ENCODE peak calls at places on chromosome 12, in five cellular contexts. V is A549, A is GM12878, E is HepG2, U is K562. T is an unnamed sample.

GRCh38 chr12:62933871-62934798 is 815 bp downstream of the PPM1H start:
- DNase-seq in V (peak; percentile 45), U (peak; percentile 51), E (no peak), A (no peak), T (peak; percentile 68)

GRCh38 chr12:72574138-72574537 is 302.0 kb downstream of the TRHDE start:
- DNase-seq in U (no peak), V (no peak), E (no peak), A (no peak), T (no peak)

GRCh38 chr12:52837341-52837741 is 3.2 kb upstream of the KRT79 start:
- DNase-seq in E (no peak), V (peak; percentile 50), A (no peak), U (no peak), T (no peak)

GRCh38 chr12:5273709-5274108 is 158.2 kb upstream of the NTF3 start:
- DNase-seq in U (no peak), E (no peak), A (no peak), V (no peak), T (no peak)

GRCh38 chr12:93813972-93814821 is 137.0 kb downstream of the CRADD start:
- DNase-seq in V (no peak), A (no peak), E (peak; percentile 43), U (peak; percentile 13), T (no peak)

GRCh38 chr12:121337416-121337815 is 14.8 kb downstream of the ANAPC5 start:
- DNase-seq in A (no peak), V (no peak), U (no peak), E (no peak), T (no peak)

GRCh38 chr12:93805736-93806141 is 128.6 kb downstream of the CRADD start:
- DNase-seq in V (no peak), E (no peak), A (no peak), U (no peak), T (no peak)

GRCh38 chr12:32651956-32652210 is 27.2 kb upstream of the DNM1L start:
- DNase-seq in V (no peak), A (no peak), U (no peak), E (no peak), T (no peak)

GRCh38 chr12:25960176-25960575 is 1.7 kb downstream of the RASSF8 start:
- DNase-seq in U (no peak), V (peak; percentile 33), E (no peak), A (no peak), T (peak; percentile 39)
- TF ChIP-seq JUNB in U (no peak), V (no peak), E (no peak), A (no peak), T (no peak)

GRCh38 chr12:88516811-88517210 is 63.5 kb downstream of the KITLG start:
- DNase-seq in E (no peak), U (no peak), A (no peak), V (no peak), T (no peak)
- TF ChIP-seq JUNB in E (no peak), U (no peak), A (no peak), V (no peak), T (no peak)

GRCh38 chr12:50546441-50547318 is 41.9 kb downstream of the DIP2B start:
- DNase-seq in V (no peak), E (no peak), A (no peak), U (no peak), T (no peak)

GRCh38 chr12:50545783-50546182 is 41.0 kb downstream of the DIP2B start:
- DNase-seq in U (no peak), E (no peak), A (no peak), V (no peak), T (no peak)

GRCh38 chr12:50545213-50545612 is 40.4 kb downstream of the DIP2B start:
- DNase-seq in V (no peak), A (no peak), U (no peak), E (no peak), T (peak; percentile 53)

GRCh38 chr12:50541139-50541538 is 36.4 kb downstream of the DIP2B start:
- DNase-seq in E (no peak), V (no peak), U (no peak), A (no peak), T (no peak)

DNA sequence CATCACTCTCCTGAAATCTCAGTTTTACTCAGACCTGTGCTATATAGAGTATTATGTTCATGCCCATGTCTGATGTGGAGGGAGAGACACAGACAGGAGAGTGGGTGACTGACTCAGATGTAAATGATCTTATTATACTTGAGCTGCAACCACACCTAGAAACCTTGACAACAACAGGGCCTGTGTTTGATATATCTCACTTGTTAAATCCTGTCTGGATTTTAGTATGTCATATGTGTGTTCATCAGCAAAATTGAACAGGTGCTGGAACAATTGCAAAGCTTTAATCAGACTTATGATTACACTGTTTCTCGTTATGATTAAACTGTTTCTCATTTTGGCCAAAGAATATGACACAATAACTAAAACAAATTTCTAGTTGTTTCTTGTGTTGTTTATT is 37.7 kb downstream of the DIP2B start:
- DNase-seq in A (no peak), V (peak; percentile 77), U (no peak), E (no peak), T (no peak)
- TF ChIP-seq JUNB in A (peak; percentile 85), V (no peak), U (no peak), E (no peak), T (no peak)

GRCh38 chr12:91180577-91180976 is 2.0 kb downstream of the DCN start:
- DNase-seq in V (no peak), A (no peak), U (no peak), E (no peak), T (no peak)
- TF ChIP-seq JUNB in V (no peak), A (no peak), U (no peak), E (no peak), T (no peak)

GRCh38 chr12:40171501-40171900 is 53.3 kb upstream of the LRRK2 start:
- DNase-seq in A (no peak), E (no peak), V (no peak), U (no peak), T (no peak)

GRCh38 chr12:40168868-40169267 is 55.9 kb upstream of the LRRK2 start:
- DNase-seq in E (no peak), U (no peak), A (peak; percentile 55), V (no peak), T (no peak)

GRCh38 chr12:40172879-40173278 is 51.9 kb upstream of the LRRK2 start:
- DNase-seq in V (no peak), A (no peak), U (no peak), E (no peak), T (no peak)

GRCh38 chr12:40168001-40168400 is 56.8 kb upstream of the LRRK2 start:
- DNase-seq in E (no peak), U (no peak), A (no peak), V (no peak), T (no peak)

GRCh38 chr12:40170593-40170992 is 54.2 kb upstream of the LRRK2 start:
- DNase-seq in E (no peak), A (no peak), V (no peak), U (no peak), T (no peak)
- TF ChIP-seq JUNB in E (no peak), A (no peak), V (no peak), U (no peak), T (no peak)

DNA sequence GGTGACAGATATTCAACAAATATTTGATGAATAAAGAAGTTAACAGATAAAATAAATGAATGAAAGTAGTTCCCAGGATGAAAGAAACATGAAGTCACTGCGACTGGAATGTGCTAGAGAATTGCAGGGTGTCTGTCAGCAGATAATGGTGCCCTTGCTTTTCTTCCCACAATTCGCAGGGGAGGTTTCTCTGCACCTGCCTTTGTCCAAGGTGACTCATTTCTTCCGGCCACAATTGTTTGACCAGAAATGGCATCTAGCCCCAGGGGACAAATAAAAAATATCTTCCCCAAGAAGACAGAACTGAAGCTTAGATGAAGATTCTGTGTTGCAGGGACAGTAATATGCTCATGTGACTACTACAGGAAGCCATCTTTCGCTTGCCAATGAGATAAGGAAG is 316.1 kb upstream of the TBX3 start:
- DNase-seq in E (peak; percentile 52), V (peak; percentile 82), A (peak; percentile 31), U (no peak), T (no peak)
- TF ChIP-seq JUNB in E (no peak), V (peak; percentile 77), A (peak; percentile 26), U (no peak), T (no peak)

DNA sequence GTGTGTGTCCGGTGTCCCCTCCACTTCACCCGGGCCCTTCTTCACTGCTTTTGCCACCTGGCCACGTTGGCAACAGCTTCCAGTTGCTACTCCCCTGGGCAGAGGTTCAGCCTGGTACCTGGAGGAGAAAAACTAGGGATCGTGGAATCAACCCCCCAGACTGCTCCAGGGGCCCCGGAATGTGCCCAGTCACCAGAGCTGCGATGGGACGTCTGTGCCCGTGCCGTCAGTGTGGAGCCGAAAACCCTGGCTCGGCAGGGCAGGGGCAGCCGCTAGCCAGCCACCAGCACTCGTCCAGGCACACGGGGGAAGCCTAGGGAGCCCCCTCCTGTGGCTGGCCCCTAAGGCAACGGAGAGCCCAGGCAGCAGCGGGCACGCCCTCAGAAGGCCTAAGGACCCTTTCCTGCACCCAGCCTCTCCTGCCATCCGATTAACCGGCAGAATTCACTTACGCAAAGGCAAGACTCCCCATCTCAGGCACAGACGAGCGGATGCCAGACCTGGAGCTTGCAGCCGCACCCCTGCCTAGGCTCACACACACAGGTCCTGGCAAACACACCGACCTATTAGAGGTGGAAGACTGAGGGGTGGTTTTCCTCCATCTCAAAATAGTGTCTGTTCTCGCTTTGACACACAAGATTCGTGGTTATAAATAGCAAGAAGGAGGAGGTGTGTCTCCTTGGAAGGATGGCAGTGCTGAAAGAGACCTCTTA is 62.6 kb downstream of the FBXL14 start:
- DNase-seq in V (no peak), A (peak; percentile 57), U (no peak), E (no peak), T (no peak)
- TF ChIP-seq JUNB in V (no peak), A (peak; percentile 52), U (no peak), E (no peak), T (no peak)

GRCh38 chr12:21505888-21506287 is 4.3 kb downstream of the GOLT1B start:
- DNase-seq in V (no peak), A (no peak), E (no peak), U (no peak), T (no peak)

GRCh38 chr12:21509768-21510167 is 8.2 kb downstream of the GOLT1B start:
- DNase-seq in U (no peak), A (peak; percentile 19), E (no peak), V (no peak), T (no peak)
- TF ChIP-seq JUNB in U (no peak), A (no peak), E (no peak), V (no peak), T (no peak)

GRCh38 chr12:25324861-25325260 is 74.1 kb upstream of the KRAS start:
- DNase-seq in A (no peak), U (no peak), E (no peak), V (no peak), T (no peak)
- TF ChIP-seq JUNB in A (no peak), U (no peak), E (no peak), V (no peak), T (no peak)